ENCODE peak calls at places on chromosomes 4 and X, in five cellular contexts. U is heart left ventricle, D is testis, B is body of pancreas, H is esophagus muscularis mucosa. J is an unnamed sample.

GRCh38 chr4:40845136-40845910 is 95.6 kb downstream of the NSUN7 start:
- DNase-seq in H (no peak), B (no peak), U (no peak), D (no peak), J (no peak)

GRCh38 chr4:184293552-184293951 is 75.9 kb upstream of the ENPP6 start:
- DNase-seq in D (no peak), B (no peak), H (peak; percentile 42), U (no peak), J (no peak)

GRCh38 chr4:161182913-161183312 is 980.9 kb downstream of the FSTL5 start:
- DNase-seq in D (no peak), U (no peak), B (no peak), H (no peak), J (no peak)

GRCh38 chrX:102720237-102721168 is at the start of gene GPRASP3:
- DNase-seq in U (peak; percentile 78), D (peak; percentile 90), B (peak; percentile 81), H (peak; percentile 92), J (peak; percentile 90)

GRCh38 chrX:109511113-109511512 is 25.5 kb upstream of the NXT2 start:
- DNase-seq in B (no peak), D (no peak), U (no peak), H (no peak), J (no peak)

GRCh38 chr4:128654465-128654864 is 155.0 kb upstream of the JADE1 start:
- DNase-seq in B (no peak), D (no peak), H (no peak), U (no peak), J (no peak)

GRCh38 chr4:75289843-75290616 is 224.2 kb downstream of the RCHY1 start:
- DNase-seq in D (peak; percentile 19), U (no peak), H (no peak), B (peak; percentile 12), J (no peak)

GRCh38 chr4:109574931-109575804 is 15.1 kb downstream of the MCUB start:
- DNase-seq in D (no peak), U (no peak), H (no peak), B (no peak), J (no peak)

GRCh38 chrX:82775426-82775825 is 732.7 kb upstream of the POU3F4 start:
- DNase-seq in D (no peak), H (no peak), B (no peak), U (no peak), J (no peak)

GRCh38 chr4:24394041-24394440 is 190.3 kb downstream of the DHX15 start:
- DNase-seq in B (no peak), D (no peak), U (no peak), H (no peak), J (no peak)

GRCh38 chrX:80216086-80216485 is 201.5 kb downstream of the TBX22 start:
- DNase-seq in H (no peak), D (no peak), B (no peak), U (no peak), J (no peak)

GRCh38 chrX:21885568-21885967 is 29.8 kb downstream of the YY2 start:
- DNase-seq in H (no peak), B (no peak), U (no peak), D (no peak), J (no peak)

GRCh38 chrX:153351981-153352380 is 18.0 kb downstream of the ZNF275 start:
- DNase-seq in U (no peak), D (no peak), H (no peak), B (no peak), J (no peak)

GRCh38 chrX:1249101-1249887 is 19.3 kb upstream of the CSF2RA start:
- DNase-seq in B (no peak), U (peak; percentile 75), H (no peak), D (peak; percentile 47), J (peak; percentile 51)

DNA sequence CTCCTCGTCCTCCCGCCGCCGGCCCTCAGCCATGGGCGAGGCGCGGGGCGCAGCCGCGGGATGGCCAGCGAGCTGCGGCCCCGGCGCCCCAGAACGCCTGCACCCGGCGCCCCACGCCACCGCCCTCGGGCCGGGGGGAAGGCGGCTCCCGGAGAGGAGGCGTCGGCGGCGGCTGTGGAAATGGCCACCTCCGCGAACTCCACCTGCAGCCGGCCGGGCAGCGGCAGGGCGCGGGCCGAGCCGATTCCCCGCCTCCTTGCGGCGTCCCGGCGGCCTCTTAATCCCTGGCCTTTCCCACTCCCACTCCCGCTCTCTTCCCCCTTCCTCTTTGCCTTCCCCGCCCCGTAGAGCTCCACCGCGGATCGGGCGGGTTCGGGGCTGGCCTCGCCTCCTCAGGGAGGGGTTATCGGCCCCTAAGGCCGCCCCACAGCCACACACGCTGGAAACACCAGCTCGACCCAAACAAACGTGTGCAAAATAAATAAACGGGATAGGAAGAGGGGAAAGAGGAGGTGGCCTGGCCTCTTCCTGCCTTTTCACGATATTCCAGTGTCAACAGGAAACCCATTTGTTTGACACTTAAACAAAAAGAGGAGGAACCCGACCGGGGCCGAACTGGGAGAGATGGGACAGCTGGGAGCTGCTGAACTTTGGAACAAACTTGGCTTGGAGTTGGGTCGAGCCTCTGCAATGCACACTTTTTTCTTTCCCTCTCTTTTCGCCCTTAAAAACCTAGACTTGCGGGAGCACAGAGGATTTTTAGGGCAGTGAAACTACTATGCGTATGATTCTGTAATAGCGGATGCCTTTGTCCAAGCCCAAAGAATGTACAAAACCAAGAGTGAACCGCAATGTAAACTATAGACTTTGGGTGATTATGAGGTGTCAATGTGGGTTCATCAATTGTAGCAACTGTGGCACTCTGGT is at the start of gene SH3D19:
- DNase-seq in H (peak; percentile 93), U (peak; percentile 88), B (peak; percentile 68), D (peak; percentile 82), J (peak; percentile 79)
- TF ChIP-seq POLR2A in H (no peak), U (no peak), B (peak; percentile 63), D (no peak), J (peak; percentile 69)

GRCh38 chr4:70269674-70270073 is 27.3 kb downstream of the CSN3 start:
- DNase-seq in H (no peak), U (no peak), B (no peak), D (no peak), J (no peak)
- TF ChIP-seq CTCF in H (no peak), U (no peak), B (no peak), D (no peak), J (no peak)

GRCh38 chr4:2793920-2794706 is 1.2 kb downstream of the SH3BP2 start:
- DNase-seq in U (peak; percentile 81), D (no peak), H (no peak), B (peak; percentile 66), J (peak; percentile 85)
- H3K27ac ChIP-seq in U (peak overlapping the region; percentile 96), D (peak overlapping the region; percentile 62), H (peak overlapping the region; percentile 81), B (peak overlapping the region; percentile 58), J (peak overlapping the region; percentile 57)

DNA sequence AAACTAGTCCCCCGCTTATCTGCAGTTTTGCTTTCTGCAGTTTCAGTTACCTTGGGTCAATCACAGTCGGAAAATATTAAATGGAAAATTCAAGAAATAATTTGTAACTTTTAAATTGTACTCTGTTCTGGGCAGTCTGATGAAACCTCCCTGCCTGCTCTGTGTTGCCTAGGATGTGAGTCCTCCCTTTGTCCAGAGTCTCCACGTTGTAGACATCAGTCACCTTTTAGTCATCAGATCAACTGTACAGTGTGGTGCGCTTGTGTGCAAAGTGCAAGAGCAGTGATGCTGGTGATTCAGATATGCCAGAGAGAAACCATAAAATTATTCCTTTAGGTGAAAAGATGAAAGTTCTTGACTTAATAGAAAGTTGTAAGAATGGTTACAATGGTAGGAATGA is 1.5 kb downstream of the SPATA4 start:
- DNase-seq in U (no peak), H (no peak), B (no peak), D (no peak), J (no peak)
- TF ChIP-seq POLR2A in U (no peak), H (no peak), B (no peak), D (no peak), J (no peak)

GRCh38 chrX:134716620-134717012 is 58.3 kb upstream of the PLAC1 start:
- DNase-seq in D (no peak), B (no peak), H (no peak), U (no peak), J (no peak)
- TF ChIP-seq CTCF in D (no peak), B (no peak), H (no peak), U (no peak), J (no peak)

DNA sequence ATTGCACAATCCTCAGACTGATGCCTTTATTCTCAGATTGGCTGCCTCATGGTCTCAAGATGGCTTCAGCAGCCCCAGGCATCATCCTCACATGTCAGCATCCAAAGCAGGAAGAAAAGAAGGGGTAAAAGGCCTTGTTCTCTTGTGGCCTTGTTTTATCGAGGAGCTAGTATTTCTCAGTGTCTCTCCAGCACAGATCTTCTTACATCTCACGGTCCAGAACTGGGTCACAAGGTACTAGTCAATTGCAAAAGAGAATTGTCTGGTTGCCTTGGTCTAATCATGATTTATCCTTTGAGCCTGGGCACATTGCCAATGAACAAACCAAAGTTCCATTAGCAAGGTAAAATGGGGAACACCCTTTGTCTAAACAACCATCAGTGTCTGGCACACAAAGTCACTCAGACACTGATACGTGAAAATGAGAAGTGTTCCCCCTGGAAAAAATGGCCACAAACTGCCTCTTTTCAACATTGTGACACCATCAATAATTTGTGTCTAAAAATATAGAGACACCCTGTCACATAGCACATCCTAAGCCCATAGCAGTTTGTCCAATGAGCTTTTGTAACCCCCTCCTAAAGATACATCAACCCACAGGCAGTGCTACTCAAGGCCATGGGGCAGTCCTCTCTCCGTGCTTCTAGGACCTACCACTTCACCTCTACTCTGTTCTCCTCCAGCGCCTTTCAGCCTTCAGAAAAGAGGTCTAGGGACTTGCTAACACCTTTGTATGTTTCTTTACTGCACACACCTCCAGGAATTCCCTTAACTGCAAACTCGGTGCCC is 534.4 kb downstream of the MID1IP1 start:
- DNase-seq in B (no peak), D (no peak), U (no peak), H (no peak), J (peak; percentile 53)
- H3K27ac ChIP-seq in B (no peak overlapping the region), D (no peak overlapping the region), U (peak overlapping the region; percentile 37), H (peak overlapping the region; percentile 71), J (no peak overlapping the region)

DNA sequence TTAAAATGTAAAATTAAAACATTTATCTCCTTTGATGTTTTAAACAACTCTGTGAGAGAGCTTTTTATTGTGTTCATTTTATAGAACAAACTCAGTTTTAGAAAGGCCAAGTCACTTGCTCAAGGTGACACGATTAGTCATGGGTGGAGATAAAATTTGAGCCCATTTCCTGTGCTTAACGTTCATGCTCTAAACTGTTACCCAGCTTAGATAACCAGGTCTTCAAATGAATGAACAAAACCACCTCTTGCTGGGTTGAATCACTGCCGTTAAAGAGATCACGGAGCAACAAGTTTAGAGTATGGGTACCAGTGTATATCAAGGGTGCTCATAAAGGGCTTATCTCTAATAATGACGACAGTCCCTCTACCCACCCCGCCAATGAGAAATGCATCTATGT is 10.2 kb upstream of the CASK start:
- DNase-seq in B (no peak), H (no peak), U (no peak), D (no peak), J (no peak)
- TF ChIP-seq POLR2A in B (no peak), H (no peak), U (no peak), D (no peak), J (no peak)

J was measured in adrenal gland.